ENCODE peak calls at places on chromosome 4, in five cellular contexts. One of them, this sample, is unnamed.

GRCh38 chr4:39446483-39446841 is 12.3 kb downstream of the RPL9 start:
- DNase-seq in GM12878: no peak
- DNase-seq in GM23338: no peak
- DNase-seq in K562: no peak
- DNase-seq in A549: no peak
- DNase-seq in this sample: no peak

GRCh38 chr4:40294339-40294738 is 40.8 kb upstream of the CHRNA9 start:
- DNase-seq in GM23338: no peak
- DNase-seq in K562: no peak
- DNase-seq in GM12878: no peak
- DNase-seq in A549: no peak
- DNase-seq in this sample: no peak

GRCh38 chr4:100796333-100796732 is 278.5 kb upstream of the EMCN start:
- DNase-seq in GM12878: no peak
- DNase-seq in GM23338: no peak
- DNase-seq in K562: no peak
- DNase-seq in A549: no peak
- DNase-seq in this sample: no peak

GRCh38 chr4:128862608-128863313 is 53.3 kb downstream of the JADE1 start:
- DNase-seq in A549: peak
- DNase-seq in GM12878: peak
- DNase-seq in K562: no peak
- DNase-seq in GM23338: no peak
- DNase-seq in this sample: no peak

GRCh38 chr4:164424852-164425251 is 329.1 kb upstream of the SMIM31 start:
- DNase-seq in A549: no peak
- DNase-seq in GM12878: no peak
- DNase-seq in K562: no peak
- DNase-seq in GM23338: no peak
- DNase-seq in this sample: no peak

GRCh38 chr4:24488399-24489164 is 95.8 kb downstream of the DHX15 start:
- DNase-seq in GM12878: peak
- DNase-seq in GM23338: peak
- DNase-seq in A549: peak
- DNase-seq in K562: peak
- DNase-seq in this sample: peak

GRCh38 chr4:96293806-96294205 is 453.9 kb downstream of the PDHA2 start:
- DNase-seq in K562: no peak
- DNase-seq in GM23338: no peak
- DNase-seq in A549: peak
- DNase-seq in GM12878: no peak
- DNase-seq in this sample: no peak

GRCh38 chr4:102761478-102761790 is 666 bp upstream of the MANBA start:
- DNase-seq in A549: no peak
- DNase-seq in K562: no peak
- DNase-seq in GM12878: no peak
- DNase-seq in GM23338: no peak
- DNase-seq in this sample: no peak

GRCh38 chr4:168683595-168683994 is 186.7 kb downstream of the PALLD start:
- DNase-seq in GM23338: no peak
- DNase-seq in K562: no peak
- DNase-seq in A549: no peak
- DNase-seq in GM12878: no peak
- DNase-seq in this sample: no peak

GRCh38 chr4:70687821-70688794 is at the start of gene UTP3:
- DNase-seq in K562: peak
- DNase-seq in A549: peak
- DNase-seq in GM23338: peak
- DNase-seq in GM12878: peak
- DNase-seq in this sample: peak

DNA sequence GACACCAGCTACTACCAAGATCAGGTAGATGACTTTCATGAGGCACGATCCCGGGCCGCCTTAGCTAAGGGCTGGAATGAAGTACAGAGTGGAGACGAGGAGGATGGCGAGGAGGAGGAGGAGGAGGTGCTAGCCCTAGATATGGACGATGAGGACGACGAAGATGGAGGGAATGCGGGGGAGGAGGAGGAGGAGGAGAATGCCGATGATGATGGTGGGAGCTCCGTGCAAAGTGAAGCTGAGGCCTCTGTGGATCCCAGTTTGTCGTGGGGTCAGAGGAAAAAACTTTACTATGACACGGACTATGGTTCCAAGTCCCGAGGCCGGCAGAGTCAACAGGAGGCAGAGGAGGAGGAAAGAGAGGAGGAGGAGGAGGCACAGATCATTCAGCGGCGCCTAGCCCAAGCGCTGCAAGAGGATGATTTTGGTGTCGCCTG is 481 bp downstream of the UTP3 start:
- DNase-seq in GM12878: no peak
- DNase-seq in A549: no peak
- DNase-seq in GM23338: peak
- DNase-seq in K562: no peak
- DNase-seq in this sample: no peak
- TF ChIP-seq REST in GM12878: no peak
- TF ChIP-seq REST in A549: no peak
- TF ChIP-seq REST in GM23338: no peak
- TF ChIP-seq REST in K562: no peak
- TF ChIP-seq REST in this sample: no peak

DNA sequence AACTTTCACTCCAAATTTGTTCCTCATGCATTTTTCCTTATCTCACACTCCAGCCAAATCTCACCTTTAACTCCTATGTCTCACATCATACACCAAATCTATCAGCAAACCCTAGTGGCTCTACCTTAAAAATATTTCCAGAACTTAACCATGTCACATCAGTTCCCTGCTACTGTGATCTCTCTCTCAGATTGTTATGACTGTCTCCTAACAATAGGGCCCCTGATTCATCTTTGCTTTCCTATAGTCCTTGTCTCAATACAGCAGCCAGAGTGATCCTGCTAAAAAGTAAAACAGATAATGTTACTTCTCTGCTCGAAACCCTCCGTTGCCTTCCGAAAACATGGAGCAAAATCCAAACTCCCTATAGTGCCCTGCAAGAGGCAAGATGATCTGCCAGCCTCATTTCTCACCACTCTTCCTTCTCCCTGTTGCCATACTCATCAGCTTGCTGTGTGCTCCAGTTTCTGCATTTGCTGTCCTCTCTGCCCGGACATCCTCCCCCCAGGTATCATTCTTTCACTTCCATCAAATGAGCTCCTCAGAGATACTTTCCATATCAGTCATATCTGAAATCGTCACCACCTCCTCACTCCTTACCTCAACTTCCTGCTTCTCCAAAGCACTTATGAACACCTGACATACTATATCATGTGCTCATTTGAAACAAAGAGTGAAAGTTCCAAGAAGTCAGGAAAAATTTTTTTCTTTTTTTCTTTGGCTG is 293.4 kb upstream of the NR3C2 start:
- DNase-seq in A549: no peak
- DNase-seq in K562: no peak
- DNase-seq in GM23338: no peak
- DNase-seq in GM12878: no peak
- DNase-seq in this sample: no peak
- TF ChIP-seq REST in A549: no peak
- TF ChIP-seq REST in K562: no peak
- TF ChIP-seq REST in GM23338: no peak
- TF ChIP-seq REST in GM12878: no peak
- TF ChIP-seq REST in this sample: no peak

GRCh38 chr4:140774956-140775355 is 18.8 kb upstream of the TBC1D9 start:
- DNase-seq in K562: no peak
- DNase-seq in GM12878: no peak
- DNase-seq in GM23338: no peak
- DNase-seq in A549: no peak
- DNase-seq in this sample: no peak
- TF ChIP-seq REST in K562: no peak
- TF ChIP-seq REST in GM12878: no peak
- TF ChIP-seq REST in GM23338: no peak
- TF ChIP-seq REST in A549: no peak
- TF ChIP-seq REST in this sample: no peak

GRCh38 chr4:110265001-110265400 is 66.6 kb upstream of the ELOVL6 start:
- DNase-seq in GM12878: no peak
- DNase-seq in A549: no peak
- DNase-seq in GM23338: no peak
- DNase-seq in K562: no peak
- DNase-seq in this sample: no peak

GRCh38 chr4:110268790-110269189 is 70.4 kb upstream of the ELOVL6 start:
- DNase-seq in GM23338: no peak
- DNase-seq in GM12878: no peak
- DNase-seq in K562: no peak
- DNase-seq in A549: no peak
- DNase-seq in this sample: no peak

GRCh38 chr4:110266136-110266535 is 67.7 kb upstream of the ELOVL6 start:
- DNase-seq in GM23338: no peak
- DNase-seq in GM12878: no peak
- DNase-seq in K562: no peak
- DNase-seq in A549: no peak
- DNase-seq in this sample: no peak

GRCh38 chr4:110270492-110271197 is 72.2 kb upstream of the ELOVL6 start:
- DNase-seq in GM23338: no peak
- DNase-seq in A549: no peak
- DNase-seq in GM12878: no peak
- DNase-seq in K562: no peak
- DNase-seq in this sample: no peak

GRCh38 chr4:110268352-110268751 is 69.9 kb upstream of the ELOVL6 start:
- DNase-seq in K562: no peak
- DNase-seq in A549: no peak
- DNase-seq in GM12878: no peak
- DNase-seq in GM23338: no peak
- DNase-seq in this sample: no peak
- TF ChIP-seq REST in K562: no peak
- TF ChIP-seq REST in A549: no peak
- TF ChIP-seq REST in GM12878: no peak
- TF ChIP-seq REST in GM23338: no peak
- TF ChIP-seq REST in this sample: no peak

GRCh38 chr4:106595906-106596305 is 227.3 kb upstream of the GIMD1 start:
- DNase-seq in GM23338: no peak
- DNase-seq in K562: no peak
- DNase-seq in A549: no peak
- DNase-seq in GM12878: no peak
- DNase-seq in this sample: no peak
- TF ChIP-seq REST in GM23338: no peak
- TF ChIP-seq REST in K562: no peak
- TF ChIP-seq REST in A549: no peak
- TF ChIP-seq REST in GM12878: no peak
- TF ChIP-seq REST in this sample: no peak

GRCh38 chr4:148376151-148376550 is 66.1 kb downstream of the NR3C2 start:
- DNase-seq in A549: peak
- DNase-seq in GM12878: no peak
- DNase-seq in GM23338: no peak
- DNase-seq in K562: no peak
- DNase-seq in this sample: peak
- TF ChIP-seq REST in A549: no peak
- TF ChIP-seq REST in GM12878: no peak
- TF ChIP-seq REST in GM23338: no peak
- TF ChIP-seq REST in K562: no peak
- TF ChIP-seq REST in this sample: no peak

This sample was measured in HL-60.